ENCODE peak calls at places on chromosomes 4 and X, in four cellular contexts. One of them, this sample, is unnamed.

GRCh38 chr4:113828712-113829111 is 67.2 kb upstream of the CAMK2D start:
- DNase-seq in SJSA1: no peak
- DNase-seq in GM23248: no peak
- DNase-seq in HCT116: no peak
- DNase-seq in this sample: no peak

GRCh38 chr4:151031831-151032605 is 16.9 kb upstream of the LRBA start:
- DNase-seq in SJSA1: no peak
- DNase-seq in HCT116: no peak
- DNase-seq in GM23248: peak
- DNase-seq in this sample: no peak

GRCh38 chr4:140012688-140013087 is 141.3 kb downstream of the MAML3 start:
- DNase-seq in GM23248: peak
- DNase-seq in HCT116: peak
- DNase-seq in SJSA1: peak
- DNase-seq in this sample: peak

GRCh38 chr4:136400829-136401228 is 1131.5 kb downstream of the PCDH18 start:
- DNase-seq in SJSA1: no peak
- DNase-seq in HCT116: no peak
- DNase-seq in GM23248: no peak
- DNase-seq in this sample: no peak

GRCh38 chr4:158669310-158669709 is 2.4 kb downstream of the C4orf46 start:
- DNase-seq in SJSA1: no peak
- DNase-seq in GM23248: no peak
- DNase-seq in HCT116: no peak
- DNase-seq in this sample: no peak

GRCh38 chrX:39480966-39481365 is 616.8 kb downstream of the BCOR start:
- DNase-seq in HCT116: no peak
- DNase-seq in GM23248: no peak
- DNase-seq in SJSA1: no peak
- DNase-seq in this sample: no peak

GRCh38 chr4:38686682-38687081 is 22.7 kb downstream of the KLF3 start:
- DNase-seq in SJSA1: no peak
- DNase-seq in HCT116: no peak
- DNase-seq in GM23248: no peak
- DNase-seq in this sample: no peak

GRCh38 chr4:23476514-23477090 is 413.2 kb downstream of the PPARGC1A start:
- DNase-seq in HCT116: no peak
- DNase-seq in SJSA1: no peak
- DNase-seq in GM23248: no peak
- DNase-seq in this sample: no peak

GRCh38 chr4:139191373-139191772 is 14.4 kb upstream of the ELF2 start:
- DNase-seq in GM23248: no peak
- DNase-seq in HCT116: no peak
- DNase-seq in SJSA1: no peak
- DNase-seq in this sample: no peak

GRCh38 chr4:152106113-152106763 is 345.4 kb upstream of the GATB start:
- DNase-seq in HCT116: peak
- DNase-seq in GM23248: peak
- DNase-seq in SJSA1: peak
- DNase-seq in this sample: peak

GRCh38 chr4:159160242-159160641 is 57.4 kb downstream of the RAPGEF2 start:
- DNase-seq in HCT116: no peak
- DNase-seq in GM23248: peak
- DNase-seq in SJSA1: no peak
- DNase-seq in this sample: no peak

GRCh38 chrX:132648870-132649269 is 160.0 kb upstream of the MBNL3 start:
- DNase-seq in SJSA1: no peak
- DNase-seq in HCT116: no peak
- DNase-seq in GM23248: peak
- DNase-seq in this sample: peak

GRCh38 chrX:145848451-145848850 is 30.8 kb downstream of the SLITRK2 start:
- DNase-seq in GM23248: no peak
- DNase-seq in HCT116: no peak
- DNase-seq in SJSA1: no peak
- DNase-seq in this sample: no peak

GRCh38 chr4:80425701-80426100 is 90.2 kb downstream of the CFAP299 start:
- DNase-seq in GM23248: no peak
- DNase-seq in SJSA1: no peak
- DNase-seq in HCT116: no peak
- DNase-seq in this sample: no peak

GRCh38 chrX:28693101-28693500 is 105.9 kb downstream of the IL1RAPL1 start:
- DNase-seq in GM23248: no peak
- DNase-seq in SJSA1: no peak
- DNase-seq in HCT116: no peak
- DNase-seq in this sample: no peak

GRCh38 chr4:80208606-80209005 is 11.3 kb downstream of the PRDM8 start:
- DNase-seq in SJSA1: no peak
- DNase-seq in GM23248: no peak
- DNase-seq in HCT116: no peak
- DNase-seq in this sample: no peak

GRCh38 chr4:61041527-61041926 is 158.6 kb upstream of the ADGRL3 start:
- DNase-seq in HCT116: no peak
- DNase-seq in GM23248: no peak
- DNase-seq in SJSA1: no peak
- DNase-seq in this sample: no peak

GRCh38 chr4:54440394-54441223 is 211.5 kb downstream of the PDGFRA start:
- DNase-seq in HCT116: peak
- DNase-seq in GM23248: peak
- DNase-seq in SJSA1: no peak
- DNase-seq in this sample: peak

GRCh38 chrX:153781428-153782047 is 697 bp downstream of the SRPK3 start:
- DNase-seq in GM23248: peak
- DNase-seq in HCT116: no peak
- DNase-seq in SJSA1: no peak
- DNase-seq in this sample: no peak

GRCh38 chr4:148852092-148852699 is 410.0 kb upstream of the NR3C2 start:
- DNase-seq in SJSA1: no peak
- DNase-seq in HCT116: no peak
- DNase-seq in GM23248: no peak
- DNase-seq in this sample: no peak

GRCh38 chrX:37474478-37474877 is 97.0 kb upstream of the LANCL3 start:
- DNase-seq in HCT116: no peak
- DNase-seq in SJSA1: no peak
- DNase-seq in GM23248: no peak
- DNase-seq in this sample: no peak

GRCh38 chr4:128583753-128584712 is 225.5 kb upstream of the JADE1 start:
- DNase-seq in HCT116: no peak
- DNase-seq in SJSA1: no peak
- DNase-seq in GM23248: peak
- DNase-seq in this sample: no peak

This sample was measured in amniotic stem cell.